ENCODE peak calls at places on chromosome 7, in ten cellular contexts. One of them, this sample, is unnamed.
A peak's percentile ranks its signal among the peaks of the same experiment; 100 is the strongest.

GRCh38 chr7:95723583-95724180 is 48.7 kb upstream of the DYNC1I1 start:
- DNase-seq in ACHN: peak; percentile 78
- DNase-seq in GM20000: peak; percentile 29
- DNase-seq in iris pigment epithelial cell: peak; percentile 57
- DNase-seq in thyroid gland: peak; percentile 49
- DNase-seq in AG04450: no peak
- DNase-seq in IMR-90: peak; percentile 13
- DNase-seq in astrocyte of the spinal cord: peak; percentile 49
- DNase-seq in anterior cingulate cortex: no peak
- DNase-seq in mesendoderm: peak; percentile 76
- DNase-seq in this sample: peak; percentile 57

GRCh38 chr7:157816526-157817250 is 479.9 kb downstream of the DNAJB6 start:
- DNase-seq in ACHN: no peak
- DNase-seq in GM20000: no peak
- DNase-seq in iris pigment epithelial cell: no peak
- DNase-seq in thyroid gland: no peak
- DNase-seq in AG04450: no peak
- DNase-seq in IMR-90: no peak
- DNase-seq in astrocyte of the spinal cord: no peak
- DNase-seq in anterior cingulate cortex: no peak
- DNase-seq in mesendoderm: no peak
- DNase-seq in this sample: no peak

GRCh38 chr7:4037877-4038276 is 644.2 kb upstream of the FOXK1 start:
- DNase-seq in ACHN: no peak
- DNase-seq in GM20000: no peak
- DNase-seq in iris pigment epithelial cell: no peak
- DNase-seq in thyroid gland: no peak
- DNase-seq in AG04450: no peak
- DNase-seq in IMR-90: no peak
- DNase-seq in astrocyte of the spinal cord: no peak
- DNase-seq in anterior cingulate cortex: no peak
- DNase-seq in mesendoderm: no peak
- DNase-seq in this sample: no peak

GRCh38 chr7:92460109-92460508 is 12.8 kb downstream of the GATAD1 start:
- DNase-seq in ACHN: no peak
- DNase-seq in GM20000: no peak
- DNase-seq in iris pigment epithelial cell: no peak
- DNase-seq in thyroid gland: no peak
- DNase-seq in AG04450: no peak
- DNase-seq in IMR-90: no peak
- DNase-seq in astrocyte of the spinal cord: no peak
- DNase-seq in anterior cingulate cortex: no peak
- DNase-seq in mesendoderm: no peak
- DNase-seq in this sample: no peak

GRCh38 chr7:112649560-112649959 is 140.6 kb downstream of the TMEM168 start:
- DNase-seq in ACHN: no peak
- DNase-seq in GM20000: no peak
- DNase-seq in iris pigment epithelial cell: peak; percentile 45
- DNase-seq in thyroid gland: no peak
- DNase-seq in AG04450: no peak
- DNase-seq in IMR-90: no peak
- DNase-seq in astrocyte of the spinal cord: no peak
- DNase-seq in anterior cingulate cortex: no peak
- DNase-seq in mesendoderm: no peak
- DNase-seq in this sample: no peak

GRCh38 chr7:55052081-55052480 is 33.3 kb downstream of the EGFR start:
- DNase-seq in ACHN: peak; percentile 44
- DNase-seq in GM20000: no peak
- DNase-seq in iris pigment epithelial cell: peak; percentile 84
- DNase-seq in thyroid gland: no peak
- DNase-seq in AG04450: no peak
- DNase-seq in IMR-90: peak; percentile 96
- DNase-seq in astrocyte of the spinal cord: peak; percentile 74
- DNase-seq in anterior cingulate cortex: no peak
- DNase-seq in mesendoderm: no peak
- DNase-seq in this sample: no peak

GRCh38 chr7:40015790-40016296 is 65.8 kb downstream of the CDK13 start:
- DNase-seq in ACHN: peak; percentile 74
- DNase-seq in GM20000: peak; percentile 54
- DNase-seq in iris pigment epithelial cell: peak; percentile 43
- DNase-seq in thyroid gland: peak; percentile 76
- DNase-seq in AG04450: no peak
- DNase-seq in IMR-90: peak; percentile 35
- DNase-seq in astrocyte of the spinal cord: peak; percentile 60
- DNase-seq in anterior cingulate cortex: no peak
- DNase-seq in mesendoderm: no peak
- DNase-seq in this sample: peak; percentile 16

GRCh38 chr7:30750574-30751256 is 1.2 kb upstream of the INMT start:
- DNase-seq in ACHN: no peak
- DNase-seq in GM20000: no peak
- DNase-seq in iris pigment epithelial cell: peak; percentile 82
- DNase-seq in thyroid gland: peak; percentile 33
- DNase-seq in AG04450: peak; percentile 89
- DNase-seq in IMR-90: peak; percentile 92
- DNase-seq in astrocyte of the spinal cord: peak; percentile 95
- DNase-seq in anterior cingulate cortex: peak; percentile 32
- DNase-seq in mesendoderm: no peak
- DNase-seq in this sample: no peak

GRCh38 chr7:67033251-67033650 is 36.6 kb downstream of the TYW1 start:
- DNase-seq in ACHN: no peak
- DNase-seq in GM20000: no peak
- DNase-seq in iris pigment epithelial cell: no peak
- DNase-seq in thyroid gland: no peak
- DNase-seq in AG04450: no peak
- DNase-seq in IMR-90: no peak
- DNase-seq in astrocyte of the spinal cord: no peak
- DNase-seq in anterior cingulate cortex: no peak
- DNase-seq in mesendoderm: no peak
- DNase-seq in this sample: no peak

GRCh38 chr7:124480074-124480820 is 285.3 kb downstream of the GPR37 start:
- DNase-seq in ACHN: no peak
- DNase-seq in GM20000: no peak
- DNase-seq in iris pigment epithelial cell: no peak
- DNase-seq in thyroid gland: no peak
- DNase-seq in AG04450: no peak
- DNase-seq in IMR-90: no peak
- DNase-seq in astrocyte of the spinal cord: no peak
- DNase-seq in anterior cingulate cortex: no peak
- DNase-seq in mesendoderm: peak; percentile 65
- DNase-seq in this sample: no peak

GRCh38 chr7:142375710-142376313 is 118.0 kb upstream of the PRSS58 start:
- DNase-seq in ACHN: peak; percentile 37
- DNase-seq in GM20000: no peak
- DNase-seq in iris pigment epithelial cell: peak; percentile 39
- DNase-seq in thyroid gland: peak; percentile 81
- DNase-seq in AG04450: no peak
- DNase-seq in IMR-90: peak; percentile 28
- DNase-seq in astrocyte of the spinal cord: no peak
- DNase-seq in anterior cingulate cortex: no peak
- DNase-seq in mesendoderm: peak; percentile 89
- DNase-seq in this sample: peak; percentile 4

GRCh38 chr7:68107256-68107655 is 1110.6 kb downstream of the TYW1 start:
- DNase-seq in ACHN: no peak
- DNase-seq in GM20000: no peak
- DNase-seq in iris pigment epithelial cell: no peak
- DNase-seq in thyroid gland: no peak
- DNase-seq in AG04450: no peak
- DNase-seq in IMR-90: no peak
- DNase-seq in astrocyte of the spinal cord: no peak
- DNase-seq in anterior cingulate cortex: no peak
- DNase-seq in mesendoderm: no peak
- DNase-seq in this sample: peak; percentile 46

GRCh38 chr7:79284226-79284625 is 169.2 kb downstream of the MAGI2 start:
- DNase-seq in ACHN: no peak
- DNase-seq in GM20000: no peak
- DNase-seq in iris pigment epithelial cell: peak; percentile 21
- DNase-seq in thyroid gland: no peak
- DNase-seq in AG04450: no peak
- DNase-seq in IMR-90: peak; percentile 63
- DNase-seq in astrocyte of the spinal cord: no peak
- DNase-seq in anterior cingulate cortex: no peak
- DNase-seq in mesendoderm: no peak
- DNase-seq in this sample: no peak

GRCh38 chr7:80876894-80877414 is 41.9 kb downstream of the SEMA3C start:
- DNase-seq in ACHN: no peak
- DNase-seq in GM20000: no peak
- DNase-seq in iris pigment epithelial cell: peak; percentile 43
- DNase-seq in thyroid gland: no peak
- DNase-seq in AG04450: no peak
- DNase-seq in IMR-90: peak; percentile 56
- DNase-seq in astrocyte of the spinal cord: peak; percentile 52
- DNase-seq in anterior cingulate cortex: no peak
- DNase-seq in mesendoderm: peak; percentile 21
- DNase-seq in this sample: no peak

GRCh38 chr7:24227068-24227467 is 56.9 kb upstream of the NPY start:
- DNase-seq in ACHN: no peak
- DNase-seq in GM20000: peak; percentile 4
- DNase-seq in iris pigment epithelial cell: no peak
- DNase-seq in thyroid gland: peak; percentile 39
- DNase-seq in AG04450: no peak
- DNase-seq in IMR-90: no peak
- DNase-seq in astrocyte of the spinal cord: no peak
- DNase-seq in anterior cingulate cortex: no peak
- DNase-seq in mesendoderm: no peak
- DNase-seq in this sample: peak; percentile 34

GRCh38 chr7:40799-41750 is 151.3 kb upstream of the FAM20C start:
- DNase-seq in ACHN: no peak
- DNase-seq in GM20000: no peak
- DNase-seq in iris pigment epithelial cell: no peak
- DNase-seq in thyroid gland: peak; percentile 49
- DNase-seq in AG04450: no peak
- DNase-seq in IMR-90: no peak
- DNase-seq in astrocyte of the spinal cord: no peak
- DNase-seq in anterior cingulate cortex: no peak
- DNase-seq in mesendoderm: no peak
- DNase-seq in this sample: no peak

GRCh38 chr7:29865526-29865925 is 59.2 kb downstream of the WIPF3 start:
- DNase-seq in ACHN: peak; percentile 25
- DNase-seq in GM20000: no peak
- DNase-seq in iris pigment epithelial cell: peak; percentile 79
- DNase-seq in thyroid gland: no peak
- DNase-seq in AG04450: no peak
- DNase-seq in IMR-90: peak; percentile 63
- DNase-seq in astrocyte of the spinal cord: peak; percentile 72
- DNase-seq in anterior cingulate cortex: no peak
- DNase-seq in mesendoderm: no peak
- DNase-seq in this sample: no peak

GRCh38 chr7:47946581-47947354 is 1.5 kb downstream of the PKD1L1 start:
- DNase-seq in ACHN: no peak
- DNase-seq in GM20000: no peak
- DNase-seq in iris pigment epithelial cell: no peak
- DNase-seq in thyroid gland: no peak
- DNase-seq in AG04450: no peak
- DNase-seq in IMR-90: no peak
- DNase-seq in astrocyte of the spinal cord: no peak
- DNase-seq in anterior cingulate cortex: no peak
- DNase-seq in mesendoderm: no peak
- DNase-seq in this sample: no peak

GRCh38 chr7:155295511-155295910 is 2.2 kb upstream of the INSIG1 start:
- DNase-seq in ACHN: no peak
- DNase-seq in GM20000: no peak
- DNase-seq in iris pigment epithelial cell: no peak
- DNase-seq in thyroid gland: no peak
- DNase-seq in AG04450: no peak
- DNase-seq in IMR-90: no peak
- DNase-seq in astrocyte of the spinal cord: no peak
- DNase-seq in anterior cingulate cortex: no peak
- DNase-seq in mesendoderm: no peak
- DNase-seq in this sample: peak; percentile 17

GRCh38 chr7:114820993-114821945 is 100.6 kb upstream of the MDFIC start:
- DNase-seq in ACHN: no peak
- DNase-seq in GM20000: no peak
- DNase-seq in iris pigment epithelial cell: no peak
- DNase-seq in thyroid gland: peak; percentile 9
- DNase-seq in AG04450: no peak
- DNase-seq in IMR-90: peak; percentile 19
- DNase-seq in astrocyte of the spinal cord: no peak
- DNase-seq in anterior cingulate cortex: no peak
- DNase-seq in mesendoderm: no peak
- DNase-seq in this sample: no peak

GRCh38 chr7:44631458-44632115 is 25.2 kb downstream of the OGDH start:
- DNase-seq in ACHN: no peak
- DNase-seq in GM20000: no peak
- DNase-seq in iris pigment epithelial cell: peak; percentile 54
- DNase-seq in thyroid gland: no peak
- DNase-seq in AG04450: no peak
- DNase-seq in IMR-90: peak; percentile 49
- DNase-seq in astrocyte of the spinal cord: peak; percentile 58
- DNase-seq in anterior cingulate cortex: no peak
- DNase-seq in mesendoderm: no peak
- DNase-seq in this sample: peak; percentile 4

GRCh38 chr7:148883233-148884048 is 650 bp downstream of the EZH2 start:
- DNase-seq in ACHN: peak; percentile 39
- DNase-seq in GM20000: peak; percentile 68
- DNase-seq in iris pigment epithelial cell: peak; percentile 9
- DNase-seq in thyroid gland: peak; percentile 26
- DNase-seq in AG04450: no peak
- DNase-seq in IMR-90: no peak
- DNase-seq in astrocyte of the spinal cord: no peak
- DNase-seq in anterior cingulate cortex: no peak
- DNase-seq in mesendoderm: peak; percentile 26
- DNase-seq in this sample: peak; percentile 41

GRCh38 chr7:95199779-95200558 is 124.4 kb downstream of the PON1 start:
- DNase-seq in ACHN: peak; percentile 78
- DNase-seq in GM20000: peak; percentile 20
- DNase-seq in iris pigment epithelial cell: peak; percentile 51
- DNase-seq in thyroid gland: peak; percentile 54
- DNase-seq in AG04450: peak; percentile 1
- DNase-seq in IMR-90: peak; percentile 33
- DNase-seq in astrocyte of the spinal cord: peak; percentile 69
- DNase-seq in anterior cingulate cortex: peak; percentile 34
- DNase-seq in mesendoderm: peak; percentile 67
- DNase-seq in this sample: peak; percentile 65

GRCh38 chr7:101984997-101985645 is 167.7 kb downstream of the CUX1 start:
- DNase-seq in ACHN: no peak
- DNase-seq in GM20000: peak; percentile 39
- DNase-seq in iris pigment epithelial cell: no peak
- DNase-seq in thyroid gland: no peak
- DNase-seq in AG04450: no peak
- DNase-seq in IMR-90: no peak
- DNase-seq in astrocyte of the spinal cord: no peak
- DNase-seq in anterior cingulate cortex: no peak
- DNase-seq in mesendoderm: no peak
- DNase-seq in this sample: no peak

GRCh38 chr7:29377718-29378117 is 183.1 kb downstream of the CHN2 start:
- DNase-seq in ACHN: no peak
- DNase-seq in GM20000: no peak
- DNase-seq in iris pigment epithelial cell: no peak
- DNase-seq in thyroid gland: no peak
- DNase-seq in AG04450: no peak
- DNase-seq in IMR-90: no peak
- DNase-seq in astrocyte of the spinal cord: no peak
- DNase-seq in anterior cingulate cortex: no peak
- DNase-seq in mesendoderm: no peak
- DNase-seq in this sample: no peak

GRCh38 chr7:127783267-127783559 is 131.2 kb downstream of the SND1 start:
- DNase-seq in ACHN: no peak
- DNase-seq in GM20000: no peak
- DNase-seq in iris pigment epithelial cell: no peak
- DNase-seq in thyroid gland: no peak
- DNase-seq in AG04450: no peak
- DNase-seq in IMR-90: no peak
- DNase-seq in astrocyte of the spinal cord: no peak
- DNase-seq in anterior cingulate cortex: no peak
- DNase-seq in mesendoderm: peak; percentile 32
- DNase-seq in this sample: no peak

GRCh38 chr7:32957326-32958045 is at the start of gene FKBP9:
- DNase-seq in ACHN: peak; percentile 96
- DNase-seq in GM20000: peak; percentile 85
- DNase-seq in iris pigment epithelial cell: peak; percentile 83
- DNase-seq in thyroid gland: peak; percentile 78
- DNase-seq in AG04450: no peak
- DNase-seq in IMR-90: peak; percentile 79
- DNase-seq in astrocyte of the spinal cord: peak; percentile 86
- DNase-seq in anterior cingulate cortex: peak; percentile 25
- DNase-seq in mesendoderm: peak; percentile 90
- DNase-seq in this sample: peak; percentile 80

GRCh38 chr7:44538798-44539668 is 2.1 kb downstream of the NPC1L1 start:
- DNase-seq in ACHN: no peak
- DNase-seq in GM20000: no peak
- DNase-seq in iris pigment epithelial cell: no peak
- DNase-seq in thyroid gland: no peak
- DNase-seq in AG04450: no peak
- DNase-seq in IMR-90: no peak
- DNase-seq in astrocyte of the spinal cord: no peak
- DNase-seq in anterior cingulate cortex: no peak
- DNase-seq in mesendoderm: no peak
- DNase-seq in this sample: no peak